ENCODE peak calls at places on chromosomes 1 and 21, in six cellular contexts. V is adrenal gland, D is lower leg skin, O is astrocyte of the spinal cord, M is Panc1, R is cardiac fibroblast. H is an unnamed sample.

GRCh38 chr21:42311160-42311559 is 4.0 kb downstream of the TFF3 start:
- DNase-seq in V (no peak), R (no peak), O (no peak), M (no peak), D (peak; percentile 78), H (no peak)

GRCh38 chr1:211192227-211192626 is 58.3 kb upstream of the KCNH1 start:
- DNase-seq in V (no peak), R (no peak), O (no peak), D (no peak), M (no peak), H (no peak)

GRCh38 chr1:215052656-215053055 is 29.9 kb upstream of the KCNK2 start:
- DNase-seq in V (no peak), M (no peak), R (peak; percentile 48), D (no peak), O (peak; percentile 30), H (peak; percentile 94)

GRCh38 chr21:44767834-44768831 is 33.5 kb downstream of the UBE2G2 start:
- DNase-seq in V (no peak), D (no peak), O (no peak), M (no peak), R (no peak), H (no peak)

GRCh38 chr1:151981178-151981525 is 12.5 kb downstream of the S100A10 start:
- DNase-seq in R (no peak), D (no peak), M (no peak), V (no peak), O (peak; percentile 57), H (peak; percentile 37)

GRCh38 chr1:243950166-243950565 is 100.1 kb upstream of the AKT3 start:
- DNase-seq in M (no peak), R (peak; percentile 85), O (peak; percentile 73), V (no peak), D (no peak), H (peak; percentile 82)

GRCh38 chr1:227225715-227226346 is 92.5 kb downstream of the CDC42BPA start:
- DNase-seq in R (peak; percentile 93), D (no peak), V (peak; percentile 49), O (peak; percentile 72), M (no peak), H (peak; percentile 88)

GRCh38 chr1:58158465-58159423 is 387.8 kb downstream of the OMA1 start:
- DNase-seq in D (no peak), R (no peak), V (no peak), O (no peak), M (no peak), H (no peak)

GRCh38 chr1:71222668-71223067 is 141.8 kb upstream of the ZRANB2 start:
- DNase-seq in D (no peak), M (no peak), V (no peak), R (peak; percentile 27), O (peak; percentile 25), H (peak; percentile 40)

GRCh38 chr1:7489586-7489985 is 281.5 kb upstream of the VAMP3 start:
- DNase-seq in M (no peak), O (no peak), R (no peak), D (no peak), V (no peak), H (no peak)

GRCh38 chr1:201828451-201828819 is 522 bp upstream of the IPO9 start:
- DNase-seq in M (no peak), V (no peak), O (no peak), D (no peak), R (no peak), H (no peak)

GRCh38 chr1:201828820-201829774 is at the start of gene IPO9:
- DNase-seq in V (peak; percentile 95), O (peak; percentile 95), M (peak; percentile 85), R (peak; percentile 96), D (peak; percentile 99), H (peak; percentile 91)

GRCh38 chr1:201825245-201825644 is 3.7 kb upstream of the IPO9 start:
- DNase-seq in V (no peak), O (no peak), D (no peak), M (no peak), R (no peak), H (no peak)

GRCh38 chr1:201827321-201828281 is 1.4 kb upstream of the IPO9 start:
- DNase-seq in D (no peak), V (no peak), M (no peak), R (peak; percentile 51), O (peak; percentile 20), H (peak; percentile 33)

GRCh38 chr1:201826830-201827229 is 2.1 kb upstream of the IPO9 start:
- DNase-seq in R (peak; percentile 42), D (no peak), V (no peak), M (no peak), O (peak; percentile 45), H (peak; percentile 38)
- TF ChIP-seq CTCF in R (no peak), D (no peak), V (no peak), M (no peak), O (peak; percentile 9), H (peak; percentile 4)

GRCh38 chr1:27011976-27012563 is 580 bp downstream of the TENT5B start:
- DNase-seq in V (no peak), R (no peak), M (no peak), O (no peak), D (no peak), H (no peak)
- H3K4me3 ChIP-seq in V (no peak overlapping the region), R (peak overlapping the region; percentile 49), M (peak overlapping the region; percentile 58), O (peak overlapping the region; percentile 35), D (peak overlapping the region; percentile 44), H (peak overlapping the region; percentile 32)

GRCh38 chr21:33734818-33735217 is 92.5 kb downstream of the ITSN1 start:
- DNase-seq in V (no peak), R (no peak), O (no peak), D (no peak), M (no peak), H (no peak)

GRCh38 chr21:33731447-33731846 is 89.1 kb downstream of the ITSN1 start:
- DNase-seq in D (no peak), M (no peak), V (no peak), R (peak; percentile 66), O (no peak), H (no peak)

GRCh38 chr21:33734326-33734725 is 92.0 kb downstream of the ITSN1 start:
- DNase-seq in M (no peak), O (peak; percentile 48), R (no peak), V (no peak), D (no peak), H (no peak)

GRCh38 chr21:33729631-33730030 is 87.3 kb downstream of the ITSN1 start:
- DNase-seq in R (no peak), V (no peak), D (no peak), O (no peak), M (no peak), H (no peak)

GRCh38 chr21:33732038-33732437 is 89.7 kb downstream of the ITSN1 start:
- DNase-seq in D (no peak), O (no peak), V (no peak), R (no peak), M (no peak), H (no peak)
- TF ChIP-seq CTCF in D (no peak), O (no peak), V (no peak), R (no peak), M (no peak), H (no peak)

DNA sequence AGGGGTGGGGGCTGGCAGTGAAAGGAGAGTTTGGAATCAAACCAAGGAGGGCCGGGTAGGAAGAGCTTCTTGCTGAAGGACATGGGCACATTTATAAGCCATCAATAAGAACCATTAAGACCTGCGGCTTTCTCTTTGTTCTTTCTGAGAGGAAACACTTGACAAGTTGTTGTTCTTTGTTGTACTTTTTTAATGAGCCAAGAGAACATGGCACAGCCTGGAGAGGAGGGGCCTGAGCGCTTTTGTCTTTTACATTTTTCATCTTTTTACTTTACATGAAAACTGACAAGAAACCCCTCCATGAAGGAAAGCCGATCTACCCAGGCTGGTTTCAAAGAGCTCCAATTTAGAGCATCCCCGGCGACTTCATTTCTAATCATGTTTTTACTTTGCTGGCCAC is 139.1 kb upstream of the ARHGEF16 start:
- DNase-seq in V (no peak), O (no peak), M (no peak), R (no peak), D (no peak), H (no peak)
- H3K4me3 ChIP-seq in V (no peak overlapping the region), O (no peak overlapping the region), M (no peak overlapping the region), R (no peak overlapping the region), D (no peak overlapping the region), H (no peak overlapping the region)

GRCh38 chr1:43919906-43920305 is 13.7 kb upstream of the ARTN start:
- DNase-seq in M (no peak), D (no peak), V (no peak), O (no peak), R (no peak), H (no peak)

GRCh38 chr1:43930168-43930948 is 3.2 kb upstream of the ARTN start:
- DNase-seq in R (no peak), M (no peak), D (no peak), O (no peak), V (no peak), H (no peak)

GRCh38 chr1:43921022-43921421 is 12.6 kb upstream of the ARTN start:
- DNase-seq in V (no peak), R (no peak), O (no peak), M (no peak), D (no peak), H (no peak)

DNA sequence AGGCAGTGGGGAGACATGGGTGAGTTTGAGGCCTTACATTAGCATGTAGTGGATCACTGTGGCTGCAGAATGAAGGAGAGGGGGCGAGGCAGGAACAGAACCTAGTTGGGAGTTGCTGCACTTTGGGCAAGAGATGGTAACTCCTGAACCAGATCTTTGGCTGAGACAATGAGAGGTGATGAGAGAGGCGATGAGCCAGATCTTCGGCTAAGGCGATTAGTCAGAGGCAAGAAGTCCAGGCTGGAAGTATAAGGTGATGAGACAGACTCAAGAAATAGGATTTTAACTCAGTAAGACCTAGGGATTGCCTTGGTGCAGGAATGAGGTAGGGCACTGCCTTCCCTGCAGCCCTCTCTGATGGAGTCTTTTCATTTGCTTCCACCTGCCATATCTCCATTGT is 9.1 kb upstream of the ARTN start:
- DNase-seq in M (no peak), V (no peak), D (no peak), O (no peak), R (no peak), H (peak; percentile 34)
- TF ChIP-seq CTCF in M (no peak), V (no peak), D (no peak), O (no peak), R (no peak), H (no peak)

GRCh38 chr1:21333824-21334213 is 43.6 kb upstream of the ECE1 start:
- DNase-seq in M (no peak), D (no peak), O (no peak), V (no peak), R (no peak), H (no peak)
- H3K4me3 ChIP-seq in M (no peak overlapping the region), D (no peak overlapping the region), O (no peak overlapping the region), V (no peak overlapping the region), R (no peak overlapping the region), H (no peak overlapping the region)